ENCODE peak calls at places on chromosomes 6 and 20, in five cellular contexts. L, K, S, V and E are unnamed samples.

GRCh38 chr6:164322533-164322932 is 908.0 kb downstream of the QKI start:
- DNase-seq in S (peak; percentile 91), V (no peak), K (peak; percentile 1), L (no peak), E (no peak)

GRCh38 chr6:57432162-57432561 is 114.7 kb downstream of the PRIM2 start:
- DNase-seq in L (no peak), K (no peak), S (peak; percentile 75), V (no peak), E (no peak)

GRCh38 chr6:129709909-129710721 is at the start of gene ARHGAP18:
- DNase-seq in K (peak; percentile 95), V (peak; percentile 86), S (peak; percentile 93), L (peak; percentile 90), E (peak; percentile 93)

GRCh38 chr6:115747719-115748118 is 313.0 kb downstream of the FRK start:
- DNase-seq in K (no peak), V (no peak), L (no peak), S (no peak), E (no peak)

GRCh38 chr6:37059344-37060194 is 54.1 kb downstream of the FGD2 start:
- DNase-seq in S (peak; percentile 97), L (peak; percentile 60), K (peak; percentile 98), V (peak; percentile 80), E (peak; percentile 92)

GRCh38 chr6:80214436-80215022 is 108.1 kb downstream of the BCKDHB start:
- DNase-seq in V (no peak), S (peak; percentile 50), K (peak; percentile 28), L (no peak), E (no peak)

GRCh38 chr6:162157157-162157556 is 570.4 kb downstream of the PRKN start:
- DNase-seq in K (no peak), L (no peak), V (no peak), S (no peak), E (no peak)

GRCh38 chr6:111573892-111574800 is 31.5 kb downstream of the TRAF3IP2 start:
- DNase-seq in S (peak; percentile 97), L (no peak), K (peak; percentile 80), V (no peak), E (no peak)

GRCh38 chr20:37243937-37244571 is 17.6 kb downstream of the GHRH start:
- DNase-seq in V (no peak), K (no peak), L (peak; percentile 51), S (peak; percentile 5), E (no peak)

GRCh38 chr6:127956260-127956888 is 55.5 kb upstream of the THEMIS start:
- DNase-seq in V (no peak), K (peak; percentile 34), L (no peak), S (peak; percentile 5), E (no peak)

GRCh38 chr6:33459226-33459625 is 4.8 kb downstream of the ZBTB9 start:
- DNase-seq in S (no peak), L (no peak), K (no peak), V (no peak), E (no peak)

GRCh38 chr6:17901493-17901892 is 85.9 kb downstream of the KIF13A start:
- DNase-seq in S (no peak), K (no peak), V (no peak), L (no peak), E (no peak)

GRCh38 chr6:41475737-41476357 is 70.3 kb upstream of the FOXP4 start:
- DNase-seq in K (peak; percentile 34), L (no peak), V (no peak), S (no peak), E (no peak)

GRCh38 chr20:19784511-19785172 is 26.6 kb downstream of the RIN2 start:
- DNase-seq in V (no peak), L (peak; percentile 40), K (peak; percentile 82), S (peak; percentile 83), E (peak; percentile 60)

GRCh38 chr20:33850159-33850558 is 39.0 kb downstream of the CHMP4B start:
- DNase-seq in S (no peak), L (no peak), V (no peak), K (no peak), E (no peak)

GRCh38 chr6:109891924-109892323 is 86.2 kb upstream of the GPR6 start:
- DNase-seq in K (no peak), L (no peak), S (no peak), V (no peak), E (no peak)

GRCh38 chr6:67896476-67896875 is 738.6 kb upstream of the ADGRB3 start:
- DNase-seq in S (peak; percentile 6), V (no peak), L (no peak), K (no peak), E (no peak)

GRCh38 chr20:9035129-9035528 is 33.8 kb upstream of the PLCB4 start:
- DNase-seq in L (no peak), V (no peak), K (peak; percentile 13), S (peak; percentile 89), E (no peak)

GRCh38 chr20:48661575-48662473 is 166.0 kb downstream of the PREX1 start:
- DNase-seq in K (no peak), S (peak; percentile 61), V (no peak), L (no peak), E (no peak)

GRCh38 chr20:2745060-2745910 is 52.7 kb downstream of the EBF4 start:
- DNase-seq in K (no peak), L (no peak), S (no peak), V (no peak), E (no peak)

GRCh38 chr6:12605888-12606345 is 110.7 kb upstream of the PHACTR1 start:
- DNase-seq in L (peak; percentile 40), K (peak; percentile 61), V (no peak), S (peak; percentile 63), E (no peak)

GRCh38 chr20:49030954-49031619 is 15.0 kb upstream of the CSE1L start:
- DNase-seq in K (no peak), S (peak; percentile 6), L (no peak), V (no peak), E (no peak)

GRCh38 chr20:37941332-37941731 is 38.4 kb downstream of the VSTM2L start:
- DNase-seq in K (no peak), S (no peak), L (no peak), V (no peak), E (peak; percentile 56)

GRCh38 chr6:165732696-165733486 is 69.8 kb upstream of the PDE10A start:
- DNase-seq in K (no peak), S (no peak), V (no peak), L (no peak), E (peak; percentile 72)

GRCh38 chr20:58513580-58514285 is 1.5 kb downstream of the APCDD1L start:
- DNase-seq in V (no peak), S (no peak), K (no peak), L (no peak), E (peak; percentile 23)

GRCh38 chr20:58512808-58513552 is 2.2 kb downstream of the APCDD1L start:
- DNase-seq in K (no peak), V (no peak), L (no peak), S (peak; percentile 57), E (peak; percentile 56)

GRCh38 chr20:58515240-58516212 is at the start of gene APCDD1L:
- DNase-seq in L (no peak), S (peak; percentile 89), V (no peak), K (peak; percentile 61), E (peak; percentile 82)

GRCh38 chr20:58511861-58512260 is 3.3 kb downstream of the APCDD1L start:
- DNase-seq in V (no peak), S (no peak), K (no peak), L (no peak), E (peak; percentile 52)

DNA sequence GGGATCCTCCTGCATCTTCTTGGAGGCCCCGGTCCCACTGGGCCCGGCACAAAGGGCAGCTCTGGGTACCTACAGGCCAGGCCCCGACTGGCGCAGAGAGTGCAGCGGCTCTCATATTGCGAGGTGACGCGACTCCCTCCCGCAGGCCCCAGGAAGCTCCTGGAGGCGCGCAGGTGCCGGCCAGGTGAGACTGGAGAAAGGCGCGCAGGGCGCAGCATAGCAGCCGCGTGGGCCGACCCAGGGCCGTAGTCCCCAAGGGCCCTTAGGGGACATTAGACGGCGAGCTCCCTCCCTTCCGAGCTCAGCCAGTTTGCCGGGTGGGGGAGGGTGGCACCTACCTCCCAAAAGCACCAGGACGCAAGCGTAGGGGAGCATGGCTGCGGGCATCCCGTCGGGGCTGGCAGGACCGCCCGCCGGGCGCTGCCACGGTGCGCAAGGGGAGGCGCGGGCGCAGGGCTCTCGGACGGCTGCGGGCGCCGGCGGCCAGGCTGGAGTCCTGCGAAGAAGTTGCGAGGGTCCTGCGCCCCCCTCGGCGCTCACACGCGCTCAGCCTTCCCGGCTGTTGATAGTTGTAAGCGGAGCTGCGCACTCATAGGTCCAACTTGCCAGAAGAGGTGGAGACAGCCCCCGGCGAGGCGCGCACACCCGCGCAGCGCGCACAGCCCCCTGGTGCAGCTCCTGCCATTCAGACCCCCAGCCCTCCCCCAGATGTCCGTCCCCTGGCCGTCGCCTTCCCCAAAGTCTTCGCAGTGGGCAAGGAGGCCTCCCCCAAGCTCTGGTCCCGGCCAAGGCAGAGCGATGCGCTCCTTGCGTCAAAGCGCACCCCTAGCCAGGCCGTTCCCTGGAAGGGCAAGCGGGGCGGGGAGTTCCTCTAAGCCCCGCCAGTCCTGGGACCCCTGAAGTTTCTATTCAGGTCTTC is 619 bp downstream of the APCDD1L start:
- DNase-seq in S (peak; percentile 65), V (no peak), K (peak; percentile 11), L (no peak), E (no peak)
- H3K4me3 ChIP-seq in S (peak overlapping the region; percentile 55), V (no peak overlapping the region), K (peak overlapping the region; percentile 34), L (peak overlapping the region; percentile 37), E (peak overlapping the region; percentile 0)

GRCh38 chr6:53151676-53152075 is 3.0 kb upstream of the GCM1 start:
- DNase-seq in L (no peak), S (no peak), V (no peak), K (no peak), E (no peak)
- TF ChIP-seq CTCF in L (no peak), S (peak; percentile 32), V (no peak), K (peak; percentile 36), E (no peak)

GRCh38 chr6:147122823-147123222 is 81.4 kb upstream of the STXBP5 start:
- DNase-seq in L (no peak), V (no peak), K (no peak), S (no peak), E (no peak)

GRCh38 chr6:147116043-147116442 is 88.2 kb upstream of the STXBP5 start:
- DNase-seq in L (no peak), S (no peak), V (no peak), K (no peak), E (no peak)

GRCh38 chr6:147117009-147117408 is 87.2 kb upstream of the STXBP5 start:
- DNase-seq in V (no peak), K (no peak), L (no peak), S (no peak), E (no peak)

GRCh38 chr6:147119310-147119709 is 84.9 kb upstream of the STXBP5 start:
- DNase-seq in S (no peak), K (no peak), V (no peak), L (no peak), E (no peak)

DNA sequence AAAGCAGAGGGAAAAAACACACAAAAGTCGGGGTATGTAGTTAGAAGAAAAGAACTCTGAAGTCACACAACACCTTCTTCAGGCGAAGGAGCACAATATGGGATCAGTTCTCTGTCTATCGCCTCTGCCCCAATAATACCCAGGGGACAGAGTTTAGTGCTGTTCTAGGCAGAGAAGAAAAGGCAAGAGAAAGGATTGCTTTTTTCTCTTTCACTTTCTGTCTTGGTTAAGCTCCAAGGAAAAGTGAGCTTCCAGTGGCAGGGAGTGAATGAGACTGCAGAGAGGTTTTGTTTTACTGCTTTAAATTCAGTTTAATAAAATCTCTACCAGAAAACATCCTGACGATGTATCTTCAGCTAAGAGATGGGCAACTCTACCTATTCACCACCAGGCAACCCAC is 86.6 kb upstream of the STXBP5 start:
- DNase-seq in S (no peak), V (no peak), K (no peak), L (no peak), E (no peak)
- H3K4me3 ChIP-seq in S (no peak overlapping the region), V (no peak overlapping the region), K (no peak overlapping the region), L (no peak overlapping the region), E (no peak overlapping the region)

GRCh38 chr6:8589941-8590676 is 154.8 kb upstream of the SLC35B3 start:
- DNase-seq in K (no peak), L (no peak), S (no peak), V (no peak), E (no peak)
- TF ChIP-seq CTCF in K (no peak), L (no peak), S (no peak), V (no peak), E (no peak)

GRCh38 chr6:44255848-44256247 is 1.5 kb downstream of the SLC35B2 start:
- DNase-seq in K (no peak), V (no peak), S (no peak), L (no peak), E (no peak)
- H3K4me3 ChIP-seq in K (peak overlapping the region; percentile 85), V (no peak overlapping the region), S (peak overlapping the region; percentile 86), L (peak overlapping the region; percentile 82), E (no peak overlapping the region)